ENCODE peak calls at places on chromosomes 1 and 21, in four cellular contexts. T is HAP-1; B is AG09309; H is activated CD4-positive, alpha-beta T cell treated with anti-CD3 and anti-CD28 coated beads, Interleukin-2, amount 50 U/mL, for 1 hour. J is an unnamed sample.
A peak's percentile ranks its signal among the peaks of the same experiment; 100 is the strongest.

GRCh38 chr1:178684542-178685000 is 40.5 kb upstream of the RALGPS2 start:
- DNase-seq in H (no peak), T (no peak), B (peak; percentile 88), J (no peak)

GRCh38 chr1:10513199-10513598 is 38.4 kb downstream of the PEX14 start:
- DNase-seq in H (no peak), T (no peak), B (no peak), J (no peak)

GRCh38 chr1:215987092-215987855 is 420.2 kb downstream of the KCTD3 start:
- DNase-seq in T (no peak), H (no peak), B (no peak), J (no peak)

GRCh38 chr1:182413969-182414368 is 13.5 kb upstream of the TEDDM1 start:
- DNase-seq in T (no peak), H (no peak), B (no peak), J (no peak)

GRCh38 chr1:176815621-176816020 is 348.9 kb downstream of the ASTN1 start:
- DNase-seq in H (no peak), T (no peak), B (no peak), J (no peak)

GRCh38 chr1:98157524-98158293 is 236.9 kb upstream of the DPYD start:
- DNase-seq in H (no peak), B (peak; percentile 59), T (no peak), J (no peak)

GRCh38 chr21:25103500-25104207 is 503.6 kb downstream of the MRPL39 start:
- DNase-seq in T (no peak), B (no peak), H (no peak), J (no peak)

GRCh38 chr1:155970531-155971167 is 7.7 kb downstream of the ARHGEF2 start:
- DNase-seq in T (no peak), H (no peak), B (no peak), J (peak; percentile 68)

GRCh38 chr1:152398812-152399698 is 15.0 kb downstream of the CRNN start:
- DNase-seq in H (peak; percentile 7), T (peak; percentile 16), B (no peak), J (no peak)

GRCh38 chr21:42654179-42654912 is 925 bp downstream of the PDE9A start:
- DNase-seq in H (no peak), T (peak; percentile 64), B (no peak), J (no peak)

GRCh38 chr1:85463666-85464496 is 1.1 kb downstream of the DDAH1 start:
- DNase-seq in T (no peak), B (no peak), H (no peak), J (no peak)

GRCh38 chr1:149888999-149889289 is 10.4 kb upstream of the BOLA1 start:
- DNase-seq in B (no peak), T (peak; percentile 70), H (no peak), J (no peak)

GRCh38 chr1:115222616-115223402 is 115.2 kb downstream of the NGF start:
- DNase-seq in B (no peak), H (no peak), T (no peak), J (no peak)

GRCh38 chr1:115524211-115524610 is 117.6 kb upstream of the VANGL1 start:
- DNase-seq in T (no peak), H (no peak), B (no peak), J (no peak)

GRCh38 chr1:41333146-41333784 is 28.0 kb upstream of the FOXO6 start:
- DNase-seq in H (no peak), T (peak; percentile 3), B (no peak), J (no peak)

J was measured in KG1.